ENCODE peak calls at places on chromosomes 16 and 17, in eight cellular contexts. D, Z, U, J, P, W, R and B are unnamed samples.

GRCh38 chr16:68492501-68493411 is 44.4 kb upstream of the SMPD3 start:
- DNase-seq in U (peak), J (no peak), D (peak), Z (no peak), R (no peak), W (no peak), P (no peak), B (no peak)

GRCh38 chr16:49528035-49528434 is 154.4 kb downstream of the C16orf78 start:
- DNase-seq in R (no peak), J (no peak), P (peak), D (no peak), U (no peak), Z (no peak), W (no peak), B (no peak)

GRCh38 chr16:88754912-88755744 is 29.9 kb downstream of the PIEZO1 start:
- DNase-seq in R (peak), D (no peak), U (no peak), J (no peak), W (no peak), Z (no peak), P (peak), B (no peak)

GRCh38 chr16:8885674-8886592 is 3.8 kb downstream of the LITAFD start:
- DNase-seq in U (no peak), Z (no peak), R (no peak), W (no peak), D (no peak), P (peak), J (peak), B (no peak)

GRCh38 chr17:77821114-77821513 is 137.4 kb upstream of the TNRC6C start:
- DNase-seq in P (no peak), J (no peak), U (no peak), W (peak), Z (no peak), R (no peak), D (no peak), B (peak)

GRCh38 chr17:9022553-9023388 is 1.5 kb downstream of the NTN1 start:
- DNase-seq in J (peak), R (no peak), W (no peak), U (no peak), P (peak), Z (no peak), D (no peak), B (no peak)

GRCh38 chr17:73232587-73233373 is 28.9 kb downstream of the CPSF4L start:
- DNase-seq in R (peak), P (peak), Z (no peak), U (peak), W (peak), J (peak), D (peak), B (peak)

GRCh38 chr17:74918906-74919305 is 4.1 kb downstream of the USH1G start:
- DNase-seq in W (no peak), U (no peak), D (no peak), J (no peak), R (no peak), Z (no peak), P (no peak), B (no peak)

GRCh38 chr16:5449901-5450300 is 352.3 kb upstream of the EEF2KMT start:
- DNase-seq in Z (no peak), D (no peak), U (no peak), W (no peak), R (no peak), P (no peak), J (no peak), B (no peak)

GRCh38 chr16:58503863-58504688 is 4.1 kb downstream of the NDRG4 start:
- DNase-seq in W (no peak), Z (no peak), R (no peak), U (no peak), D (no peak), P (no peak), J (peak), B (no peak)

DNA sequence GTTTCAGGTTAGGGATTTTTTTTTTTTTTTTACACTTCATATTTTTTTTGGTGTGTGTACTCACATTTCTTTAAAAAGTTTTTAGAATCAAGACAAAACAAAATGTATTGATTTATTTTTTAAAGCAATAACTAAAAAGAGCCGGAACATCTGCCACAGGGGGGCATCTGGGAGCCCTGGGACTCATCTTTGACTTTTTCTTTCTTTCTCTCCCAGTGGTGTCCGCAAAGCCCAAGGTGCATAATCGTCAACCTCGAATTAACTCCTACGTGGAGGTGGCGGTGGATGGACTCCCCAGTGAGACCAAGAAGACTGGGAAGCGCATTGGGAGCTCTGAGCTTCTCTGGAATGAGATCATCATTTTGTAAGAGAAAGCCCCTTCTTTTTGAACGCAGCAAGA is 36.3 kb downstream of the WWP2 start:
- DNase-seq in J (no peak), R (no peak), D (no peak), U (no peak), Z (no peak), P (peak), W (no peak), B (no peak)
- TF ChIP-seq CTCF in J (no peak), R (no peak), D (no peak), U (no peak), Z (peak), P (peak), W (peak), B (no peak)

DNA sequence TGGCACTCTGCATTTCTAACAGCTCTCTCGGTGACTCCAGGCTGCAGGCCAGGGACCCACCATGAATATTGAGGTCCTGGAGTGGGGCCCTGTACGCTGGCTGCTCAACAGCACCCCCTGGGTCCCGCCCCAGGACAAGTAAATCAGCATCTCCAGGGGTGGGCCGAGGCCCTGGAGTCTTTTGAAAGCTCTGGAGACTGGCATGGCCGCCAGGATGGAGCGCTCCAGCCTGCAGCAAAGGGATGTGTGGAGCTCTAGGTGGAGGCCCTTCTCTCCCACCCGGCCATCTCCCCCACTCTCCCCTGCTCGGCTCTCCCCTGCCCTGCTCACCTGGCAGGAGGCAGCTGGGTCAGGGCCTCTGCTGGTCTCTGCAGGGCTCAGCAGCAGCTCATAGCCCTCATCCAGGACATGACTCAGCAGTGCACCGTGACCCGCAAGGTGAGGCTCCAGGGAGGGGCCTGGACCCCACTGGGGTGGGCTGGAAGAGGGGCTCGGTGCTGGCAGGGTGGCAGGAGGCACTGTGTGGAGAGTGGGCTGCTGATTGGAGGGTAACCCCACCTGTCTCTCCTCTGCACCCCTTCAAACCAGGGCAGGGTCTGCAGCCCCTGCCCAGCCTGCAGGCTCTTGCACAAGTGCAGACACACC is 16.6 kb downstream of the SGSH start:
- DNase-seq in J (peak), P (no peak), D (no peak), W (no peak), R (no peak), U (no peak), Z (no peak), B (no peak)
- TF ChIP-seq CTCF in J (no peak), P (no peak), D (no peak), W (no peak), R (no peak), U (no peak), Z (no peak), B (no peak)

GRCh38 chr16:87483481-87483880 is 9.3 kb downstream of the ZCCHC14 start:
- DNase-seq in Z (no peak), D (no peak), P (no peak), J (no peak), W (no peak), U (no peak), R (no peak), B (no peak)
- TF ChIP-seq CTCF in Z (no peak), D (no peak), P (no peak), J (no peak), W (no peak), U (no peak), R (no peak), B (no peak)

GRCh38 chr16:82630219-82630618 is 3.5 kb downstream of the CDH13 start:
- DNase-seq in J (no peak), R (peak), P (peak), W (no peak), Z (no peak), U (no peak), D (no peak), B (no peak)

GRCh38 chr16:82631701-82632685 is 5.2 kb downstream of the CDH13 start:
- DNase-seq in D (no peak), U (no peak), R (no peak), Z (no peak), J (no peak), P (no peak), W (no peak), B (no peak)

GRCh38 chr16:82628741-82629140 is 2.0 kb downstream of the CDH13 start:
- DNase-seq in J (no peak), D (no peak), W (no peak), Z (no peak), R (no peak), P (no peak), U (no peak), B (no peak)

GRCh38 chr16:82629441-82630027 is 2.8 kb downstream of the CDH13 start:
- DNase-seq in Z (no peak), D (no peak), R (peak), P (peak), U (no peak), W (no peak), J (no peak), B (no peak)

DNA sequence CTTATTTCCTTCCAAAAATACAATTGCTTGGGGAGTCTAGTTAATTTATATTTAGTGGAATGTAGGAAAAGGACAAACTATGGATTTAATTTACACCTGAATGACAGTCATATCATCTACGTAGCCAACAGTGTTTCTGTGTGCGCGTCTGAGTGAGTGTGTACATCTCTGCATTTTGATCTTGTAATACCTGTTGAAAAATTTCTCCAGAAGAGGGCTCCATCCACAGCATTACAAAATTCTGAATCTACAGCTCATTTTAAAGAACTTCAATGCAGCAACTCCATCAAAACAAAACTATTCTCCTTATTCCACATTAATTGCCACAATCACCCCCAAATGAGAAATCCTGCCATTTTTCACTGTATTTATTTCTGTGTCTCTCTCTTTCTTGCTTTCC is 3.9 kb downstream of the CDH13 start:
- DNase-seq in Z (no peak), P (peak), R (no peak), J (no peak), D (no peak), U (no peak), W (no peak), B (no peak)
- TF ChIP-seq CTCF in Z (no peak), P (peak), R (peak), J (peak), D (no peak), U (no peak), W (peak), B (peak)

DNA sequence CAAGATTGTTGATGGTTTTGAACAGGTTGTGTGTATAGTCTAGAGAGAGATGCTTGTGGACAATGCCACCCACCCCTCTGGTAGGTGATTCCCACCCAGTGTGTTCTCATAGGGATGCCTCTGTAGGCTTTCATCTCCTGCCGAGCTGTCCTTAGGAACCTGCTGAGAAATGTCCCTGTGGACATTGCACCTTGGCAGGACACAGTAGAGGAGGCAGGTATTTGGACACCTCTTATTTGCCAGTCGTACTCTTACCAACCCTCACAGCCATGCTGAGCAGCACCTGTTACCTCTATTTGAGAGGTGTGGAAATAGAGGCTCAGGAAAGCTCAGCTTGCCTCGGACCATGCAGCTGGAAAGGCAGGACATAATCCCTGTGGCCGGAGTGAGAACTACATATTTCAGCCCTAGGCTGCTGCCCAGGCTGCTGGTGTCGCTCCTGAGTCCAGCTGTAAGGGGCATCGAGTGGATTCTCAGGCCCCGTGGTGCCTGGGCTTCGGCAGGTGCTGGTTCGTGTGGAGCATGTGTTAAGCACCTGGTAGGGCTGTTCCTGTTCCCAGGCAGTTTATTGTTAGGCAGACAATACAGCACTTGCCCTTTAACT is 33.3 kb downstream of the EPN2 start:
- DNase-seq in U (no peak), P (no peak), D (no peak), R (no peak), J (no peak), Z (no peak), W (no peak), B (peak)
- TF ChIP-seq CTCF in U (no peak), P (no peak), D (no peak), R (no peak), J (no peak), Z (no peak), W (no peak), B (no peak)

GRCh38 chr17:50112694-50113093 is 17.3 kb downstream of the SAMD14 start:
- DNase-seq in D (no peak), J (peak), R (no peak), U (no peak), W (peak), Z (no peak), P (no peak), B (no peak)

GRCh38 chr17:50113624-50114320 is 16.2 kb downstream of the SAMD14 start:
- DNase-seq in P (no peak), D (no peak), R (no peak), W (no peak), J (peak), Z (no peak), U (no peak), B (no peak)

GRCh38 chr17:50110591-50111349 is 15.6 kb downstream of the PDK2 start:
- DNase-seq in D (no peak), W (peak), Z (no peak), U (no peak), J (peak), P (no peak), R (no peak), B (no peak)

GRCh38 chr17:50109785-50110184 is 14.6 kb downstream of the PDK2 start:
- DNase-seq in Z (no peak), W (no peak), J (peak), P (no peak), R (no peak), D (no peak), U (no peak), B (no peak)

DNA sequence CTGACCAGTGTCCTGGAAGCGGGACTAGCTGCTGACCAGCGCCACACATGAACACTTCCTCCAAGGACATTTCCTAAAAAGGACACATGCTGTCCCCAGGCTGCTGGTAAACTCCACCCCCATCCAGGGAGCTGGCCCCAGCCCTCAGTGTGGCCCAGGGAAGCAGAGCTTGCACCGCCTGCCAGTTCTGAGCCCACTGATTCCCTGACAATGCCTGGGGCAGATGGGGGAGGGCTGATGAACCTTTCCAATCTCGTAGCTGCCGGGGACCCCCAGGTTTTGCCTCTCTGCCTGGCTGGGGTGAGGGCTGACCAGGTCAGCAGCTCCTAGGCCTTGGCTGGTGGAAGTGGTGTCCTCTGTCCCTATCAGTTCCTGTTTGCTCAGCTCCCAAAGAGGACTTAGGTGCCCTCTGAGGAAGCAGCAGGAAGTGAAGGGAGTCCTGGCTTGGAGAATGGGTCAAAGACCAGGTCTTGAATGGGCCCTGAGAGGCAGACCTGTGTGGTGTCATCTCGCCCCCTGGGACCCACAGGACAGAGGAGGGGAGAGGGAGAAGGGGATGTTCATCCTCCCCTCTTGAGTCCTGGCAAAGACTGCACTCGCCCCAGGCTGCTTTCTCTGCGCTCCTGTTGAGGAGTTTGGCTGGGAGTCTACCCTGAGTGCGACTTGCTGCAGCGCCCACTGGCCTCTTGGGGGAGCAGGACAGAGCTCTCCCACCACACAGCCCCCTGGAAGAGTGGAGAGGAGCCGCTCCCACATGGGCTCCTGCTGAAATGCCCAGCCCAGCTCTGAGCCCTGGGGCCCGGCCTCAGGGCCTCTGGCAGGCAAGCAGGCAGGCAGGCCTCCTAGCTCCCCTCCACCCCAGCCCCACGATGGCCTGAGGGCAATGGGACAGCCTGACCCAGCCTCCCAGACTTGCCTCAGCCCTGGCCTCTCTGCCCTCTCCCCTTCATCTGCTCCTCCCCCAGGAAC is 16.8 kb downstream of the PDK2 start:
- DNase-seq in R (no peak), U (no peak), W (peak), J (peak), P (no peak), D (no peak), Z (peak), B (no peak)
- TF ChIP-seq CTCF in R (no peak), U (no peak), W (no peak), J (no peak), P (no peak), D (no peak), Z (no peak), B (no peak)

DNA sequence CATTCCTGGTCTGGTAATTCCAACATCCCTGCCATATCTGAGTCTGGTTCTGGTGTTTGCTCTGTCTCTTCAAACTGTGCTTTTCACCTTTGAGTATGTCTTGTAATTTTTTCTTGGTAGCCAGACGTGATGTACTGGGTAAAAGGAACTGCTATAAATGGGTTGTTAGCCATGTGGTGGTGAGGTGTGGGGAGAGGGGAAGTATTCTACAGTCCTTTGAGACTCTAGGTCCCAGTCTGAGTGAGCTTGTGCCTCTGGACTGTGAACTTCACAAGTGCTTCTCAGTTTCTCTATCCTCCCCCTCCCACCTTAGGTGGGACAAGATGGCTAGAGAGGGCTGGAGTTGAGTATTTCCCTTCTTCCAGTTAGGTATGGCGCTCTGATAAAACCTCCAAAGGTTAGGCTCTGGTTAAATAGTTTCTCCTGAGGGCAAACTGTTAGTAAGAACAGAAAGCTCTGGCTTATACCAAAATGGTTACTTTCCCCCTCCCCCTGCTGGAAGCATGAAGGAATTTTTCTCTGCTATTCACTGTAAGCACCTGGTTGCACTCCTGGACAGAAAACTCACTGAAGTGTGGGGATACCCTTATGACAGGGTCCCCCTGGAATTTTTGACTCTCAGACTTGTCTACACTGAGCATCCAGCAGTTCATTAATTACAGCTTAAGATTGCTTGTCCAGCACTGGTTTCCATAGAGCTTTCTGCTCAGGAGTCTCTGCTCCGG is 87.8 kb downstream of the MARCHF10 start:
- DNase-seq in J (no peak), D (no peak), R (no peak), P (no peak), Z (no peak), W (no peak), U (no peak), B (no peak)
- TF ChIP-seq CTCF in J (no peak), D (no peak), R (no peak), P (peak), Z (peak), W (no peak), U (no peak), B (peak)